ENCODE peak calls at places on chromosomes 6 and 20, in eight cellular contexts. One of them, this sample, is unnamed.
A peak's percentile ranks its signal among the peaks of the same experiment; 100 is the strongest.

GRCh38 chr6:151240036-151240685 is 394 bp downstream of the AKAP12 start:
- DNase-seq in ascending aorta: peak; percentile 31
- DNase-seq in COR-L47: peak; percentile 34
- DNase-seq in type B pancreatic cell: peak; percentile 83
- DNase-seq in tibial artery: peak; percentile 91
- DNase-seq in stimulated activated naive CD4-positive, alpha-beta T cell treated with Interleukin-2 at 50 U/mL for 16 hours: no peak
- DNase-seq in GM20000: peak; percentile 51
- DNase-seq in Daoy: peak; percentile 94
- DNase-seq in this sample: peak; percentile 69

GRCh38 chr6:159815410-159815809 is 15.3 kb downstream of the PNLDC1 start:
- DNase-seq in GM20000: no peak
- DNase-seq in type B pancreatic cell: no peak
- DNase-seq in stimulated activated naive CD4-positive, alpha-beta T cell treated with Interleukin-2 at 50 U/mL for 16 hours: no peak
- DNase-seq in tibial artery: no peak
- DNase-seq in Daoy: no peak
- DNase-seq in COR-L47: no peak
- DNase-seq in ascending aorta: no peak
- DNase-seq in this sample: no peak

GRCh38 chr6:137432054-137432545 is 62.1 kb downstream of the OLIG3 start:
- DNase-seq in stimulated activated naive CD4-positive, alpha-beta T cell treated with Interleukin-2 at 50 U/mL for 16 hours: no peak
- DNase-seq in Daoy: no peak
- DNase-seq in COR-L47: no peak
- DNase-seq in ascending aorta: no peak
- DNase-seq in GM20000: no peak
- DNase-seq in type B pancreatic cell: no peak
- DNase-seq in tibial artery: no peak
- DNase-seq in this sample: no peak

GRCh38 chr20:38125157-38126056 is 39.7 kb downstream of the TGM2 start:
- DNase-seq in COR-L47: peak; percentile 60
- DNase-seq in Daoy: peak; percentile 58
- DNase-seq in tibial artery: peak; percentile 91
- DNase-seq in GM20000: no peak
- DNase-seq in type B pancreatic cell: peak; percentile 67
- DNase-seq in ascending aorta: peak; percentile 77
- DNase-seq in stimulated activated naive CD4-positive, alpha-beta T cell treated with Interleukin-2 at 50 U/mL for 16 hours: no peak
- DNase-seq in this sample: peak; percentile 95

GRCh38 chr6:146785001-146785585 is 186.3 kb downstream of the ADGB start:
- DNase-seq in ascending aorta: no peak
- DNase-seq in type B pancreatic cell: no peak
- DNase-seq in tibial artery: no peak
- DNase-seq in COR-L47: peak; percentile 9
- DNase-seq in Daoy: peak; percentile 59
- DNase-seq in GM20000: no peak
- DNase-seq in stimulated activated naive CD4-positive, alpha-beta T cell treated with Interleukin-2 at 50 U/mL for 16 hours: no peak
- DNase-seq in this sample: peak; percentile 6

GRCh38 chr6:23990158-23990557 is 135.9 kb upstream of the NRSN1 start:
- DNase-seq in tibial artery: no peak
- DNase-seq in GM20000: no peak
- DNase-seq in stimulated activated naive CD4-positive, alpha-beta T cell treated with Interleukin-2 at 50 U/mL for 16 hours: no peak
- DNase-seq in type B pancreatic cell: no peak
- DNase-seq in COR-L47: no peak
- DNase-seq in Daoy: no peak
- DNase-seq in ascending aorta: no peak
- DNase-seq in this sample: peak; percentile 6

GRCh38 chr6:152184573-152185157 is 377.2 kb downstream of the ESR1 start:
- DNase-seq in COR-L47: no peak
- DNase-seq in GM20000: no peak
- DNase-seq in ascending aorta: no peak
- DNase-seq in stimulated activated naive CD4-positive, alpha-beta T cell treated with Interleukin-2 at 50 U/mL for 16 hours: no peak
- DNase-seq in tibial artery: no peak
- DNase-seq in Daoy: no peak
- DNase-seq in type B pancreatic cell: no peak
- DNase-seq in this sample: no peak

GRCh38 chr6:143529095-143529494 is 17.6 kb upstream of the FUCA2 start:
- DNase-seq in type B pancreatic cell: no peak
- DNase-seq in tibial artery: no peak
- DNase-seq in Daoy: no peak
- DNase-seq in stimulated activated naive CD4-positive, alpha-beta T cell treated with Interleukin-2 at 50 U/mL for 16 hours: no peak
- DNase-seq in GM20000: no peak
- DNase-seq in COR-L47: no peak
- DNase-seq in ascending aorta: no peak
- DNase-seq in this sample: no peak